ENCODE peak calls at places on chromosome 16, in seven cellular contexts. Y is HFF-Myc, M is mammary epithelial cell, V is kidney epithelial cell, L is uterus, B is stomach, X is cardiac fibroblast. Z is an unnamed sample.

GRCh38 chr16:27430512-27430911 is 28.5 kb downstream of the IL21R start:
- DNase-seq in Y (no peak), M (no peak), V (no peak), L (no peak), B (no peak), X (no peak), Z (no peak)

GRCh38 chr16:46607529-46607928 is 13.7 kb downstream of the SHCBP1 start:
- DNase-seq in Y (no peak), M (peak; percentile 14), V (peak; percentile 14), L (no peak), B (no peak), X (peak; percentile 81), Z (peak; percentile 31)

GRCh38 chr16:63652091-63652490 is 1469.8 kb downstream of the CDH11 start:
- DNase-seq in Y (no peak), M (no peak), V (no peak), L (no peak), B (no peak), X (no peak), Z (no peak)

GRCh38 chr16:67917140-67917851 is 14.4 kb downstream of the CTRL start:
- DNase-seq in Y (no peak), M (no peak), V (no peak), L (no peak), B (no peak), X (no peak), Z (no peak)

GRCh38 chr16:71226229-71227141 is 4.0 kb downstream of the HYDIN start:
- DNase-seq in Y (no peak), M (no peak), V (no peak), L (no peak), B (no peak), X (no peak), Z (no peak)

GRCh38 chr16:15879255-15879804 is 9.1 kb downstream of the CEP20 start:
- DNase-seq in Y (peak; percentile 25), M (peak; percentile 87), V (peak; percentile 48), L (no peak), B (no peak), X (peak; percentile 96), Z (peak; percentile 71)

GRCh38 chr16:80778707-80779106 is 25.7 kb downstream of the CDYL2 start:
- DNase-seq in Y (no peak), M (no peak), V (no peak), L (no peak), B (no peak), X (peak; percentile 32), Z (no peak)

GRCh38 chr16:30065943-30066881 is 652 bp downstream of the ALDOA start:
- DNase-seq in Y (no peak), M (peak; percentile 71), V (no peak), L (peak; percentile 73), B (no peak), X (peak; percentile 76), Z (no peak)

GRCh38 chr16:71188956-71189712 is 41.4 kb downstream of the HYDIN start:
- DNase-seq in Y (no peak), M (no peak), V (no peak), L (no peak), B (no peak), X (no peak), Z (no peak)

GRCh38 chr16:89687092-89687940 is 827 bp downstream of the CDK10 start:
- DNase-seq in Y (no peak), M (peak; percentile 60), V (peak; percentile 77), L (no peak), B (peak; percentile 79), X (peak; percentile 49), Z (peak; percentile 84)

GRCh38 chr16:56615353-56615752 is 7.0 kb downstream of the MT2A start:
- DNase-seq in Y (no peak), M (peak; percentile 55), V (no peak), L (no peak), B (no peak), X (peak; percentile 71), Z (no peak)

GRCh38 chr16:56618138-56618537 is 7.4 kb upstream of the MT1E start:
- DNase-seq in Y (no peak), M (no peak), V (no peak), L (no peak), B (no peak), X (no peak), Z (no peak)

GRCh38 chr16:56617212-56618085 is 8.1 kb upstream of the MT1E start:
- DNase-seq in Y (no peak), M (peak; percentile 54), V (no peak), L (peak; percentile 65), B (peak; percentile 80), X (peak; percentile 78), Z (no peak)

GRCh38 chr16:56614549-56614991 is 6.2 kb downstream of the MT2A start:
- DNase-seq in Y (no peak), M (peak; percentile 72), V (peak; percentile 93), L (no peak), B (no peak), X (peak; percentile 82), Z (peak; percentile 93)

DNA sequence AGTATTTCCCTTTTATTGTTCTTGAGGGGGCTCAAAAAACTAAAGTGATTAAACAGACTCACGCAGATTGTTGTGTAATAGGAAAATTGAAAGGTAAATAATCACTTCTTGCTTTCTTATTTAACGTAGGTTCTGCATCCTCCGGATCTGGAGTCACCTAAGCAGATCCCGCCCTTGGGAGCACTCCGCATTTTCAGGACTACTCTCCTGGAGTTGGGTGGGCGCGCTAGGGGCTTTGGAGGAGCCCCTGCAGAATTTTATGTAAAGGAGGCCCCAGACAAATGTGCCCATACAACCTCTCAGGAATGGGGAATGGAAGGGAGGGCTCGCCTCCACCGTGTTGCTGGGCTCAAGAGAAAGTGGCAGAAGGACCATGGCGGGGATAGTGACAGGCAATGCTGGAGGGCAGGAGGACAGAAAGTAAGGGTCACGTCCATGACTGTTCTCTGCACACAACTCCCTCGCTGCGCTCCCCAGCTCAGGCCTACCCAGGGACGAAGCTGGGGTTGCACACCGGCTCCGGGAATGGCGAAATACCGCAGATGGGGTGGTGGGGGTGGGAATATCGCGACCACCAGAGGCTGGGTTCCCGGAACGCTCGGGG is 8.3 kb downstream of the MT2A start:
- DNase-seq in Y (no peak), M (no peak), V (no peak), L (no peak), B (no peak), X (no peak), Z (no peak)
- H3K4me3 ChIP-seq in Y (peak overlapping the region; percentile 45), M (no peak overlapping the region), V (peak overlapping the region; percentile 35), L (peak overlapping the region; percentile 4), B (peak overlapping the region; percentile 45), X (peak overlapping the region; percentile 25), Z (peak overlapping the region; percentile 66)

GRCh38 chr16:1071561-1072225 is 854 bp upstream of the SSTR5 start:
- DNase-seq in Y (no peak), M (no peak), V (no peak), L (no peak), B (no peak), X (no peak), Z (no peak)

GRCh38 chr16:1074379-1074649 is 1.8 kb downstream of the SSTR5 start:
- DNase-seq in Y (no peak), M (no peak), V (no peak), L (no peak), B (no peak), X (no peak), Z (no peak)

GRCh38 chr16:1073262-1073558 is 663 bp downstream of the SSTR5 start:
- DNase-seq in Y (no peak), M (no peak), V (no peak), L (no peak), B (no peak), X (no peak), Z (no peak)

GRCh38 chr16:1073566-1074378 is 1.2 kb downstream of the SSTR5 start:
- DNase-seq in Y (no peak), M (no peak), V (no peak), L (no peak), B (no peak), X (no peak), Z (no peak)

DNA sequence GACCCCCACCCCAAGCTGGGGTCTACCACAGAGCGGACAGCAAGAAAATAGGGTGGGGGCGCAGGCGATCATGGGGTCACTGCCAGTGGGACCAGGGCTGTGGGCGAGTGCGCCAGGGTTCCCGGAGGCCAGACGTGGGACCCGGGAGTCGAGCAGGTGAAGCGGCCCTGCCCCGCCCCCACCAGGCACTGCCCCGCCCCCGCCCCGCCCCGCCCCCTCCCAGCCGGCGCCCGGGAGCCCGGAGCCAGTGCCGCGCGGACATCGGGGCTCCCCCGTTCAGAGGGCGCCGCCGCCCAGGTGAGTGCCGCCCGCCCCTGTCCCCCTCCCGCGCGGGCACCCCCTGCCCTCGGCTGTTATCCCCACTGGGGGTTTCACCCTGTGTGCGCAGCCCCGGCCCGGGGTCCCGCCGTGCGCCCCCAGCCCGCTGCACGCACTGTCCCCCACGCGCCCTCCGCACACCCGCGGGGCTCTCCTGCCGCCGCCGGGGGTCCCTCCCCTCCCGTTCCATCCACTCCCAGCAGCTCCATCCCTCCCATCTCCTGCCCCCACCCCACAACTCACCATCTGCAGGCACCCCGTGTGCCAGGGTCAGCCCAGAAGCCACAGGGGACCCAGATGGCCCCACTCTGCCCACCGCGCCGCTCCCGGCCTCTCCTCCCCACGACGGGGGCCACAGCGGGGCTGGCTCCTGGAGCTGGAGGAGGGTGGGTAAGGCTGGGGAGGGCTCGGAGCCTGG is at the start of gene SSTR5:
- DNase-seq in Y (no peak), M (no peak), V (no peak), L (no peak), B (no peak), X (no peak), Z (no peak)
- H3K4me3 ChIP-seq in Y (no peak within 1 kb of the TSS), M (no peak within 1 kb of the TSS), V (no peak within 1 kb of the TSS), L (no peak within 1 kb of the TSS), B (no peak within 1 kb of the TSS), X (no peak within 1 kb of the TSS), Z (no peak within 1 kb of the TSS)

DNA sequence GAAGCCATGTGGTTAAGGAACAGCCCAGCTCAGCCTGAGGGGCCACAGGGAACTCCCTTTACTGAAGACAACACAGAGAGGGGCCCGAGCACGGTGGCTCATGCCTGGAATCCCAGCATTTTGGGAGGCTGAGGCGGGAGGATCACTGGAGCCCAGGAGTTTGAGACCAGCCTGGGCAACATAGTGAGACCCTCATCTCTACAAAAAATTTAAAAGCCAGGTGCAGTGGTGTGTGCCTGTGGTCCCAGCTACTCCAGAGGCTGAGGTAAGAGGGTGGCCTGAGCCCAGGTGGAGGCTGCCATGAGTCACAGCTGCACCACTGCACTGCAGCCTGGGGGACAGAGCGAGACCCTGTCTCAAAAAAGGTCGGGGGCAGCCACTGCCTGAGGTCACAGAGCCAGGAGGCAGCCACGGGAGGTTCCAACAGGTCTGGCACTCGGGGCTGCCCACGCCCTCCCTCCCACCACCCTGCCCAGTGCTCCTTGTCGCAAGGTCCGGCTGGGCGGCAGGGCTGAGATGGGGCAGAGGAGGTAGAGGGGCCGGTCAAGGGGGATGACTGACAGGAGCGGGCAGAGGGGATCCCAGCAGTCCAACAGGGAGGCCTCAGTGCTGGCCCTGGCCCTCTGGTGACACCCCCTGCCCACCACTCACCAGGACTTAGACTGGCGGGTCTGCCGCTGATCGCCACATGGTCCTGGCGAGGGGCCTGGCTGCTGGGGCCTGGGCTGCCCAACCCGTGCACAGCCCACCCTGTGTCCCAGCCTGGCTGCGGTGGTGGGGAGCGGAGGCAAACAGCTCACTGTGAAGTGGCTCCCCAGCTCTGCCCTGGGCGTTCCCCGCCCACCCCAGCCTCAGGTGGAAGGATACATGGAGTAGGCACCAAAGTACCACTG is 3.4 kb downstream of the CYBA start:
- DNase-seq in Y (no peak), M (no peak), V (no peak), L (no peak), B (no peak), X (no peak), Z (no peak)
- H3K4me3 ChIP-seq in Y (no peak overlapping the region), M (no peak overlapping the region), V (no peak overlapping the region), L (no peak overlapping the region), B (no peak overlapping the region), X (no peak overlapping the region), Z (no peak overlapping the region)

DNA sequence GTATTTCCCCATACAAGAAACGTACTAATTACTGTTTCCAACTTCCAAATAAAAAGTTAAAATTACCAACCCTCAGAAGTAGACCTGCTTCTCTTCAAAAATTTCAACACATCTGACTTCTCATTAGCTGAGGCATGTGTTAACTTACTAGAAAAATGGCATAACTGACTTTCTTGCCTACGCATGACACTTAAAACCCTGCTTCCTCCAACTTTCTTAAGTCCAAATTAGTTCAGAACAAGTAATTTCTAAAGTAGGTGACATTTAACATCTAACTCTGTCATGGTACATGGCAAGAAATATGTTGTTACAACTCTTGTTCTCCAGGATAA is 6.7 kb downstream of the USP7 start:
- DNase-seq in Y (no peak), M (no peak), V (no peak), L (no peak), B (no peak), X (no peak), Z (no peak)
- H3K4me3 ChIP-seq in Y (no peak overlapping the region), M (no peak overlapping the region), V (no peak overlapping the region), L (no peak overlapping the region), B (no peak overlapping the region), X (no peak overlapping the region), Z (no peak overlapping the region)